ENCODE peak calls at places on chromosomes 3 and 15, in ten cellular contexts. R is T1000, Y is HuH-7.5, J is frontal cortex, P is cardiac muscle cell, H is hypothalamus, T is BE2C, O is kidney glomerular epithelial cell, F is HFF-Myc, V is NCI-H1105. N is an unnamed sample.

GRCh38 chr3:124878561-124879394 is 8.4 kb downstream of the ITGB5 start:
- DNase-seq in T (no peak), J (peak; percentile 33), R (peak; percentile 74), Y (no peak), V (no peak), F (peak; percentile 93), H (no peak), P (no peak), O (peak; percentile 99), N (no peak)

GRCh38 chr3:119098620-119099222 is 47.2 kb upstream of the TEX55 start:
- DNase-seq in T (no peak), P (peak; percentile 60), F (peak; percentile 6), R (no peak), H (peak; percentile 56), Y (peak; percentile 31), O (peak; percentile 25), V (peak; percentile 49), J (peak; percentile 21), N (peak; percentile 22)

GRCh38 chr3:18988619-18989229 is 159.6 kb upstream of the KCNH8 start:
- DNase-seq in Y (peak; percentile 37), J (peak; percentile 22), H (peak; percentile 31), R (no peak), V (peak; percentile 31), O (peak; percentile 43), F (no peak), T (no peak), P (peak; percentile 42), N (no peak)

GRCh38 chr3:160810360-160810759 is 54.3 kb downstream of the PPM1L start:
- DNase-seq in H (no peak), O (no peak), Y (no peak), R (no peak), T (no peak), J (no peak), F (no peak), P (no peak), V (no peak), N (no peak)

GRCh38 chr3:171461087-171461917 is 1.1 kb upstream of the TNIK start:
- DNase-seq in Y (peak; percentile 37), R (no peak), H (peak; percentile 89), T (no peak), O (peak; percentile 54), J (no peak), P (peak; percentile 69), F (no peak), V (peak; percentile 69), N (no peak)

GRCh38 chr15:99197861-99198260 is 51.5 kb downstream of the TTC23 start:
- DNase-seq in V (no peak), T (no peak), P (no peak), H (no peak), F (no peak), Y (no peak), O (peak; percentile 35), J (no peak), R (no peak), N (no peak)

GRCh38 chr15:57138260-57138895 is 219.9 kb downstream of the TCF12 start:
- DNase-seq in Y (peak; percentile 23), H (peak; percentile 42), F (peak; percentile 49), O (peak; percentile 51), V (peak; percentile 58), P (peak; percentile 74), J (peak; percentile 23), R (no peak), T (peak; percentile 54), N (no peak)

GRCh38 chr3:122578110-122578740 is 775 bp downstream of the PARP15 start:
- DNase-seq in H (no peak), V (no peak), O (no peak), T (no peak), Y (no peak), J (no peak), R (no peak), P (no peak), F (no peak), N (no peak)

GRCh38 chr15:72790302-72790955 is 6.9 kb upstream of the ADPGK start:
- DNase-seq in F (no peak), R (no peak), P (no peak), H (no peak), T (no peak), O (no peak), Y (no peak), V (no peak), J (no peak), N (no peak)

GRCh38 chr3:88084006-88084597 is 25.0 kb downstream of the ZNF654 start:
- DNase-seq in R (no peak), H (no peak), O (no peak), T (no peak), P (no peak), F (no peak), Y (no peak), J (no peak), V (no peak), N (no peak)

GRCh38 chr3:71010731-71011455 is 572.6 kb downstream of the FOXP1 start:
- DNase-seq in H (no peak), O (peak; percentile 18), R (no peak), Y (no peak), P (no peak), V (no peak), T (no peak), F (no peak), J (no peak), N (no peak)